ENCODE peak calls at places on chromosomes 1 and 21, in seven cellular contexts. T is effector memory CD4-positive, alpha-beta T cell; Y is AG08396; Z is fibroblast of lung; K is stimulated activated CD4-positive, alpha-beta T cell treated with anti-CD3 and anti-CD28 coated beads, Interleukin-2, amount 100 ng/mL, for 24 hours; G is lower leg skin; B is Panc1. X is an unnamed sample.

GRCh38 chr21:45228171-45228641 is 59.5 kb downstream of the POFUT2 start:
- DNase-seq in T (peak), Y (peak), Z (peak), K (peak), G (peak), B (peak), X (peak)

GRCh38 chr1:60886793-60887331 is 195.5 kb upstream of the NFIA start:
- DNase-seq in T (no peak), Y (no peak), Z (no peak), K (no peak), G (no peak), B (no peak), X (no peak)

GRCh38 chr1:30330644-30331043 is 392.7 kb downstream of the MATN1 start:
- DNase-seq in T (no peak), Y (no peak), Z (no peak), K (no peak), G (no peak), B (no peak), X (no peak)

GRCh38 chr21:41509206-41509496 is 1.2 kb upstream of the TMPRSS2 start:
- DNase-seq in T (no peak), Y (no peak), Z (no peak), K (no peak), G (no peak), B (no peak), X (no peak)

GRCh38 chr21:41593784-41594138 is 85.8 kb upstream of the TMPRSS2 start:
- DNase-seq in T (no peak), Y (no peak), Z (no peak), K (no peak), G (no peak), B (no peak), X (no peak)

GRCh38 chr1:78492376-78492950 is 1.7 kb downstream of the PTGFR start:
- DNase-seq in T (no peak), Y (no peak), Z (no peak), K (no peak), G (peak), B (no peak), X (peak)

GRCh38 chr1:66438062-66438970 is 95.6 kb upstream of the SGIP1 start:
- DNase-seq in T (no peak), Y (no peak), Z (no peak), K (no peak), G (no peak), B (no peak), X (no peak)

GRCh38 chr1:11253226-11253625 is 9.1 kb downstream of the MTOR start:
- DNase-seq in T (no peak), Y (no peak), Z (no peak), K (no peak), G (no peak), B (no peak), X (no peak)

GRCh38 chr1:206012086-206012859 is 9.1 kb upstream of the RAB7B start:
- DNase-seq in T (no peak), Y (no peak), Z (no peak), K (peak), G (peak), B (no peak), X (no peak)

GRCh38 chr1:33256701-33257387 is 552 bp downstream of the ZNF362 start:
- DNase-seq in T (peak), Y (peak), Z (peak), K (peak), G (no peak), B (peak), X (peak)

GRCh38 chr1:94079056-94079990 is 41.6 kb downstream of the ABCA4 start:
- DNase-seq in T (no peak), Y (no peak), Z (no peak), K (no peak), G (no peak), B (no peak), X (no peak)

GRCh38 chr1:18536356-18536755 is 55.6 kb downstream of the KLHDC7A start:
- DNase-seq in T (no peak), Y (no peak), Z (no peak), K (no peak), G (no peak), B (no peak), X (no peak)

GRCh38 chr1:155892801-155893200 is 18.3 kb downstream of the RIT1 start:
- DNase-seq in T (no peak), Y (peak), Z (peak), K (no peak), G (no peak), B (peak), X (peak)

GRCh38 chr1:36359911-36360310 is 25.8 kb downstream of the STK40 start:
- DNase-seq in T (peak), Y (no peak), Z (no peak), K (no peak), G (no peak), B (no peak), X (no peak)

GRCh38 chr21:15552914-15553491 is 176.8 kb upstream of the USP25 start:
- DNase-seq in T (no peak), Y (no peak), Z (peak), K (no peak), G (no peak), B (no peak), X (peak)

GRCh38 chr1:31932491-31933316 is 5.5 kb downstream of the PTP4A2 start:
- DNase-seq in T (no peak), Y (no peak), Z (no peak), K (no peak), G (no peak), B (no peak), X (no peak)

GRCh38 chr1:67339623-67340343 is 32.1 kb downstream of the IL12RB2 start:
- DNase-seq in T (no peak), Y (peak), Z (peak), K (no peak), G (no peak), B (no peak), X (peak)

GRCh38 chr1:198939286-198939685 is 300.4 kb downstream of the PTPRC start:
- DNase-seq in T (no peak), Y (no peak), Z (no peak), K (no peak), G (no peak), B (no peak), X (no peak)

GRCh38 chr1:94876362-94876761 is 50.5 kb downstream of the CNN3 start:
- DNase-seq in T (no peak), Y (no peak), Z (no peak), K (no peak), G (no peak), B (no peak), X (peak)

GRCh38 chr1:202987922-202988583 is 19.1 kb upstream of the TMEM183A start:
- DNase-seq in T (no peak), Y (no peak), Z (no peak), K (no peak), G (no peak), B (no peak), X (no peak)

GRCh38 chr1:71047635-71048607 is at the start of gene PTGER3:
- DNase-seq in T (peak), Y (peak), Z (no peak), K (peak), G (peak), B (no peak), X (peak)

GRCh38 chr1:171948491-171948890 is 107.2 kb downstream of the DNM3 start:
- DNase-seq in T (no peak), Y (no peak), Z (peak), K (no peak), G (no peak), B (no peak), X (peak)

GRCh38 chr1:42936309-42937078 is 22.2 kb downstream of the SLC2A1 start:
- DNase-seq in T (peak), Y (peak), Z (peak), K (no peak), G (no peak), B (no peak), X (peak)

X was measured in AG08395.